ENCODE peak calls at places on chromosomes 13 and 19, in six cellular contexts. One of them, this sample, is unnamed.
A peak's percentile ranks its signal among the peaks of the same experiment; 100 is the strongest.

GRCh38 chr19:46380690-46381089 is 32.7 kb downstream of the CCDC8 start:
- DNase-seq in EH: no peak
- DNase-seq in OCI-LY7: no peak
- DNase-seq in HT1080: no peak
- DNase-seq in activated T-helper 1 cell treated with Interleukin-2 at 50 U/mL for 16 hours: no peak
- DNase-seq in activated effector memory CD4-positive, alpha-beta T cell treated with Interleukin-2 at 50 U/mL for 16 hours: no peak
- DNase-seq in this sample: no peak

GRCh38 chr13:21218351-21219043 is 42.0 kb downstream of the MRPL57 start:
- DNase-seq in EH: no peak
- DNase-seq in OCI-LY7: no peak
- DNase-seq in HT1080: peak; percentile 11
- DNase-seq in activated T-helper 1 cell treated with Interleukin-2 at 50 U/mL for 16 hours: no peak
- DNase-seq in activated effector memory CD4-positive, alpha-beta T cell treated with Interleukin-2 at 50 U/mL for 16 hours: no peak
- DNase-seq in this sample: peak; percentile 85

GRCh38 chr13:52411629-52412028 is 5.7 kb upstream of the THSD1 start:
- DNase-seq in EH: peak; percentile 24
- DNase-seq in OCI-LY7: no peak
- DNase-seq in HT1080: peak; percentile 50
- DNase-seq in activated T-helper 1 cell treated with Interleukin-2 at 50 U/mL for 16 hours: no peak
- DNase-seq in activated effector memory CD4-positive, alpha-beta T cell treated with Interleukin-2 at 50 U/mL for 16 hours: no peak
- DNase-seq in this sample: peak; percentile 9

GRCh38 chr13:53150568-53150967 is 122.0 kb downstream of the OLFM4 start:
- DNase-seq in EH: no peak
- DNase-seq in OCI-LY7: no peak
- DNase-seq in HT1080: peak; percentile 12
- DNase-seq in activated T-helper 1 cell treated with Interleukin-2 at 50 U/mL for 16 hours: no peak
- DNase-seq in activated effector memory CD4-positive, alpha-beta T cell treated with Interleukin-2 at 50 U/mL for 16 hours: no peak
- DNase-seq in this sample: peak; percentile 2

GRCh38 chr19:30880551-30880950 is 468.7 kb downstream of the TSHZ3 start:
- DNase-seq in EH: no peak
- DNase-seq in OCI-LY7: no peak
- DNase-seq in HT1080: no peak
- DNase-seq in activated T-helper 1 cell treated with Interleukin-2 at 50 U/mL for 16 hours: no peak
- DNase-seq in activated effector memory CD4-positive, alpha-beta T cell treated with Interleukin-2 at 50 U/mL for 16 hours: no peak
- DNase-seq in this sample: no peak

GRCh38 chr19:51131780-51132680 is 7.3 kb downstream of the SIGLEC9 start:
- DNase-seq in EH: peak; percentile 9
- DNase-seq in OCI-LY7: no peak
- DNase-seq in HT1080: peak; percentile 30
- DNase-seq in activated T-helper 1 cell treated with Interleukin-2 at 50 U/mL for 16 hours: no peak
- DNase-seq in activated effector memory CD4-positive, alpha-beta T cell treated with Interleukin-2 at 50 U/mL for 16 hours: no peak
- DNase-seq in this sample: no peak

GRCh38 chr19:17615889-17616685 is 60.6 kb downstream of the COLGALT1 start:
- DNase-seq in EH: no peak
- DNase-seq in OCI-LY7: no peak
- DNase-seq in HT1080: no peak
- DNase-seq in activated T-helper 1 cell treated with Interleukin-2 at 50 U/mL for 16 hours: no peak
- DNase-seq in activated effector memory CD4-positive, alpha-beta T cell treated with Interleukin-2 at 50 U/mL for 16 hours: no peak
- DNase-seq in this sample: no peak

GRCh38 chr19:36916991-36917390 is 859 bp downstream of the ZNF568 start:
- DNase-seq in EH: peak; percentile 28
- DNase-seq in OCI-LY7: no peak
- DNase-seq in HT1080: peak; percentile 2
- DNase-seq in activated T-helper 1 cell treated with Interleukin-2 at 50 U/mL for 16 hours: no peak
- DNase-seq in activated effector memory CD4-positive, alpha-beta T cell treated with Interleukin-2 at 50 U/mL for 16 hours: no peak
- DNase-seq in this sample: no peak

GRCh38 chr19:2912306-2912705 is 11.6 kb downstream of the ZNF57 start:
- DNase-seq in EH: no peak
- DNase-seq in OCI-LY7: no peak
- DNase-seq in HT1080: no peak
- DNase-seq in activated T-helper 1 cell treated with Interleukin-2 at 50 U/mL for 16 hours: no peak
- DNase-seq in activated effector memory CD4-positive, alpha-beta T cell treated with Interleukin-2 at 50 U/mL for 16 hours: no peak
- DNase-seq in this sample: no peak

GRCh38 chr19:21604351-21604926 is 99.0 kb downstream of the ZNF429 start:
- DNase-seq in EH: peak; percentile 46
- DNase-seq in OCI-LY7: peak; percentile 42
- DNase-seq in HT1080: no peak
- DNase-seq in activated T-helper 1 cell treated with Interleukin-2 at 50 U/mL for 16 hours: no peak
- DNase-seq in activated effector memory CD4-positive, alpha-beta T cell treated with Interleukin-2 at 50 U/mL for 16 hours: no peak
- DNase-seq in this sample: no peak

GRCh38 chr19:1239796-1240737 is 1.5 kb upstream of the ATP5F1D start:
- DNase-seq in EH: peak; percentile 88
- DNase-seq in OCI-LY7: peak; percentile 89
- DNase-seq in HT1080: peak; percentile 80
- DNase-seq in activated T-helper 1 cell treated with Interleukin-2 at 50 U/mL for 16 hours: peak; percentile 92
- DNase-seq in activated effector memory CD4-positive, alpha-beta T cell treated with Interleukin-2 at 50 U/mL for 16 hours: peak; percentile 80
- DNase-seq in this sample: peak; percentile 94

GRCh38 chr13:45092668-45093067 is 27.6 kb upstream of the GTF2F2 start:
- DNase-seq in EH: peak; percentile 46
- DNase-seq in OCI-LY7: no peak
- DNase-seq in HT1080: peak; percentile 79
- DNase-seq in activated T-helper 1 cell treated with Interleukin-2 at 50 U/mL for 16 hours: no peak
- DNase-seq in activated effector memory CD4-positive, alpha-beta T cell treated with Interleukin-2 at 50 U/mL for 16 hours: no peak
- DNase-seq in this sample: no peak

GRCh38 chr19:55667958-55668357 is 7.1 kb upstream of the EPN1 start:
- DNase-seq in EH: no peak
- DNase-seq in OCI-LY7: no peak
- DNase-seq in HT1080: no peak
- DNase-seq in activated T-helper 1 cell treated with Interleukin-2 at 50 U/mL for 16 hours: no peak
- DNase-seq in activated effector memory CD4-positive, alpha-beta T cell treated with Interleukin-2 at 50 U/mL for 16 hours: no peak
- DNase-seq in this sample: no peak

GRCh38 chr13:34040863-34041262 is 222.9 kb downstream of the RFC3 start:
- DNase-seq in EH: no peak
- DNase-seq in OCI-LY7: no peak
- DNase-seq in HT1080: peak; percentile 38
- DNase-seq in activated T-helper 1 cell treated with Interleukin-2 at 50 U/mL for 16 hours: no peak
- DNase-seq in activated effector memory CD4-positive, alpha-beta T cell treated with Interleukin-2 at 50 U/mL for 16 hours: no peak
- DNase-seq in this sample: peak; percentile 18

GRCh38 chr13:93003531-93003930 is 223.1 kb upstream of the GPC6 start:
- DNase-seq in EH: no peak
- DNase-seq in OCI-LY7: no peak
- DNase-seq in HT1080: no peak
- DNase-seq in activated T-helper 1 cell treated with Interleukin-2 at 50 U/mL for 16 hours: no peak
- DNase-seq in activated effector memory CD4-positive, alpha-beta T cell treated with Interleukin-2 at 50 U/mL for 16 hours: no peak
- DNase-seq in this sample: no peak

GRCh38 chr13:23509781-23510543 is 60.2 kb upstream of the TNFRSF19 start:
- DNase-seq in EH: peak; percentile 90
- DNase-seq in OCI-LY7: no peak
- DNase-seq in HT1080: peak; percentile 72
- DNase-seq in activated T-helper 1 cell treated with Interleukin-2 at 50 U/mL for 16 hours: no peak
- DNase-seq in activated effector memory CD4-positive, alpha-beta T cell treated with Interleukin-2 at 50 U/mL for 16 hours: no peak
- DNase-seq in this sample: no peak

GRCh38 chr19:17469092-17469370 is 1.3 kb upstream of the SLC27A1 start:
- DNase-seq in EH: no peak
- DNase-seq in OCI-LY7: no peak
- DNase-seq in HT1080: no peak
- DNase-seq in activated T-helper 1 cell treated with Interleukin-2 at 50 U/mL for 16 hours: no peak
- DNase-seq in activated effector memory CD4-positive, alpha-beta T cell treated with Interleukin-2 at 50 U/mL for 16 hours: peak; percentile 13
- DNase-seq in this sample: no peak

GRCh38 chr13:30038884-30039283 is 188.5 kb upstream of the UBL3 start:
- DNase-seq in EH: peak; percentile 57
- DNase-seq in OCI-LY7: no peak
- DNase-seq in HT1080: no peak
- DNase-seq in activated T-helper 1 cell treated with Interleukin-2 at 50 U/mL for 16 hours: no peak
- DNase-seq in activated effector memory CD4-positive, alpha-beta T cell treated with Interleukin-2 at 50 U/mL for 16 hours: no peak
- DNase-seq in this sample: no peak

GRCh38 chr19:10338940-10339339 is 484 bp downstream of the ICAM3 start:
- DNase-seq in EH: no peak
- DNase-seq in OCI-LY7: no peak
- DNase-seq in HT1080: no peak
- DNase-seq in activated T-helper 1 cell treated with Interleukin-2 at 50 U/mL for 16 hours: no peak
- DNase-seq in activated effector memory CD4-positive, alpha-beta T cell treated with Interleukin-2 at 50 U/mL for 16 hours: no peak
- DNase-seq in this sample: no peak

GRCh38 chr13:102852556-102852955 is 6.7 kb downstream of the ERCC5 start:
- DNase-seq in EH: no peak
- DNase-seq in OCI-LY7: no peak
- DNase-seq in HT1080: no peak
- DNase-seq in activated T-helper 1 cell treated with Interleukin-2 at 50 U/mL for 16 hours: no peak
- DNase-seq in activated effector memory CD4-positive, alpha-beta T cell treated with Interleukin-2 at 50 U/mL for 16 hours: no peak
- DNase-seq in this sample: no peak

GRCh38 chr13:113489549-113490495 is 689 bp downstream of the DCUN1D2 start:
- DNase-seq in EH: peak; percentile 57
- DNase-seq in OCI-LY7: peak; percentile 43
- DNase-seq in HT1080: peak; percentile 44
- DNase-seq in activated T-helper 1 cell treated with Interleukin-2 at 50 U/mL for 16 hours: no peak
- DNase-seq in activated effector memory CD4-positive, alpha-beta T cell treated with Interleukin-2 at 50 U/mL for 16 hours: peak; percentile 10
- DNase-seq in this sample: peak; percentile 50

GRCh38 chr19:18322318-18322758 is 538 bp downstream of the LSM4 start:
- DNase-seq in EH: peak; percentile 74
- DNase-seq in OCI-LY7: peak; percentile 77
- DNase-seq in HT1080: peak; percentile 61
- DNase-seq in activated T-helper 1 cell treated with Interleukin-2 at 50 U/mL for 16 hours: no peak
- DNase-seq in activated effector memory CD4-positive, alpha-beta T cell treated with Interleukin-2 at 50 U/mL for 16 hours: no peak
- DNase-seq in this sample: peak; percentile 79

GRCh38 chr13:35765941-35766340 is 289.5 kb upstream of the MAB21L1 start:
- DNase-seq in EH: no peak
- DNase-seq in OCI-LY7: no peak
- DNase-seq in HT1080: no peak
- DNase-seq in activated T-helper 1 cell treated with Interleukin-2 at 50 U/mL for 16 hours: no peak
- DNase-seq in activated effector memory CD4-positive, alpha-beta T cell treated with Interleukin-2 at 50 U/mL for 16 hours: no peak
- DNase-seq in this sample: no peak